ENCODE peak calls at places on chromosomes 11 and 22, in seven cellular contexts. A is H9, M is IMR-90, Q is neuronal stem cell, W is mesendoderm, F is H1, H is trophoblast cell. D is an unnamed sample.

GRCh38 chr11:134853972-134854371 is 441.9 kb upstream of the B3GAT1 start:
- DNase-seq in Q (no peak), F (no peak), M (no peak), W (no peak), A (no peak), H (no peak), D (no peak)

GRCh38 chr11:96075532-96075959 is 151.6 kb upstream of the MTMR2 start:
- DNase-seq in M (peak), F (no peak), H (no peak), A (no peak), Q (no peak), W (peak), D (no peak)

GRCh38 chr11:75792997-75793800 is 21.8 kb upstream of the UVRAG start:
- DNase-seq in H (no peak), M (no peak), W (no peak), A (no peak), Q (no peak), F (no peak), D (no peak)

GRCh38 chr11:64253481-64253880 is 2.2 kb downstream of the PLCB3 start:
- DNase-seq in A (no peak), M (no peak), H (no peak), F (no peak), Q (no peak), W (no peak), D (no peak)

GRCh38 chr11:125083312-125084056 is 20.4 kb downstream of the SLC37A2 start:
- DNase-seq in H (no peak), W (no peak), Q (no peak), F (no peak), A (no peak), M (no peak), D (no peak)

GRCh38 chr22:19121631-19122142 is 525 bp downstream of the DGCR2 start:
- DNase-seq in H (peak), A (peak), W (peak), F (no peak), M (peak), Q (peak), D (no peak)

GRCh38 chr11:106828576-106828975 is 189.7 kb downstream of the GUCY1A2 start:
- DNase-seq in A (no peak), W (no peak), M (no peak), H (no peak), F (no peak), Q (no peak), D (no peak)

GRCh38 chr22:48718818-48719500 is 1108.7 kb downstream of the BRD1 start:
- DNase-seq in H (no peak), W (no peak), A (no peak), M (no peak), F (no peak), Q (no peak), D (no peak)

GRCh38 chr11:46410021-46410420 is 18.4 kb upstream of the CHRM4 start:
- DNase-seq in M (no peak), W (peak), F (no peak), H (no peak), A (peak), Q (no peak), D (no peak)

GRCh38 chr11:36126703-36127102 is 162.5 kb downstream of the COMMD9 start:
- DNase-seq in W (no peak), F (no peak), M (no peak), A (no peak), Q (no peak), H (no peak), D (peak)

GRCh38 chr11:122062763-122063162 is 53.3 kb downstream of the BLID start:
- DNase-seq in H (no peak), A (no peak), M (no peak), Q (no peak), W (no peak), F (no peak), D (no peak)

GRCh38 chr11:30459821-30460220 is 126.3 kb downstream of the MPPED2 start:
- DNase-seq in F (no peak), W (no peak), A (no peak), Q (no peak), M (no peak), H (no peak), D (no peak)

GRCh38 chr11:132681971-132682370 is 850.3 kb downstream of the OPCML start:
- DNase-seq in A (no peak), H (no peak), F (no peak), Q (no peak), W (no peak), M (no peak), D (no peak)

GRCh38 chr22:37213218-37213855 is 1.1 kb upstream of the SSTR3 start:
- DNase-seq in Q (no peak), M (no peak), A (no peak), F (no peak), W (no peak), H (no peak), D (no peak)

GRCh38 chr22:29700949-29701927 is 18.6 kb upstream of the CABP7 start:
- DNase-seq in Q (no peak), W (peak), M (peak), F (no peak), H (peak), A (peak), D (peak)

GRCh38 chr22:30714062-30714461 is 19.4 kb downstream of the OSBP2 start:
- DNase-seq in F (no peak), H (no peak), M (no peak), A (no peak), Q (no peak), W (no peak), D (no peak)

GRCh38 chr22:27213766-27214581 is 556.6 kb downstream of the MIAT start:
- DNase-seq in M (peak), A (peak), F (no peak), H (no peak), W (no peak), Q (no peak), D (peak)

GRCh38 chr11:81644239-81644840 is 1089.3 kb downstream of the FAM181B start:
- DNase-seq in W (peak), M (peak), H (no peak), A (peak), F (no peak), Q (peak), D (peak)

GRCh38 chr11:10428453-10428852 is 26.6 kb upstream of the AMPD3 start:
- DNase-seq in M (no peak), A (no peak), F (no peak), Q (no peak), H (no peak), W (peak), D (no peak)

GRCh38 chr11:62152245-62153086 is 28.7 kb downstream of the INCENP start:
- DNase-seq in H (no peak), A (no peak), M (no peak), Q (no peak), F (no peak), W (no peak), D (no peak)

GRCh38 chr11:57775474-57775873 is 13.9 kb downstream of the CTNND1 start:
- DNase-seq in W (no peak), M (no peak), Q (no peak), A (no peak), H (no peak), F (no peak), D (peak)

GRCh38 chr22:43039800-43040199 is 24.9 kb upstream of the PACSIN2 start:
- DNase-seq in A (peak), F (no peak), W (peak), Q (no peak), M (no peak), H (peak), D (no peak)

GRCh38 chr11:91795139-91795887 is 429.3 kb upstream of the FAT3 start:
- DNase-seq in A (no peak), Q (no peak), F (no peak), M (no peak), H (no peak), W (peak), D (peak)

GRCh38 chr11:77821349-77821851 is 456 bp downstream of the AAMDC start:
- DNase-seq in W (no peak), F (no peak), M (peak), Q (no peak), H (no peak), A (no peak), D (peak)

GRCh38 chr11:64750361-64751054 is 6.6 kb upstream of the RASGRP2 start:
- DNase-seq in H (no peak), A (peak), M (no peak), W (no peak), Q (no peak), F (no peak), D (no peak)

GRCh38 chr11:2789791-2790580 is 90.2 kb upstream of the KCNQ1OT1 start:
- DNase-seq in H (no peak), Q (no peak), M (no peak), W (no peak), A (no peak), F (no peak), D (no peak)

DNA sequence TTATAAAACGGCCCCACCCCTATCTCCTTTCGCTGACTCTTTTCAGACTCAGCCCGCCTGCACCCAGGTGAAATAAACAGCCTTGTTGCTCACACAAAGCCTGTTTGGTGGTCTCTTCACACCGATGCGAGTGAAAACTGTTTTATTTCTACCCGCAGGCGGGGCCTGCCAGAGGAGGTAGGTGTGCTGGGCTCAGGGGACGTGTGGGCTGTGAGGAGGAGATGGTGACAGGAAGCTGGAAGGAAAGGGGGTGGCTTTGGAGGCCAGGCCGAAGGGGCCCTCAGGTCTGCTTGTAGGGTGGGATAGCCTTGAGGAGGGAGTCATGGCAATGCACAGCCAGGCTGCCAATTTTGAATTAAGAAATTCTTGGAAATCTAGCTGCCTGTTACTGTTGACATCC is 21.3 kb upstream of the KRTAP5-7 start:
- DNase-seq in M (no peak), H (no peak), W (peak), A (no peak), F (no peak), Q (no peak), D (no peak)
- H3K9ac ChIP-seq in M (no peak), H (no peak), W (peak), A (no peak), F (no peak), Q (no peak), D (no peak)

GRCh38 chr11:47508595-47509555 is 44.1 kb downstream of the CELF1 start:
- DNase-seq in H (no peak), Q (no peak), A (no peak), M (no peak), W (peak), F (no peak), D (no peak)

GRCh38 chr11:47511927-47512326 is 41.0 kb downstream of the CELF1 start:
- DNase-seq in A (no peak), Q (no peak), H (no peak), M (no peak), W (no peak), F (no peak), D (peak)

GRCh38 chr11:47507868-47508594 is 44.9 kb downstream of the CELF1 start:
- DNase-seq in Q (no peak), F (no peak), W (peak), H (no peak), M (no peak), A (no peak), D (no peak)

GRCh38 chr11:47512701-47513100 is 40.2 kb downstream of the CELF1 start:
- DNase-seq in H (no peak), W (peak), M (no peak), A (no peak), F (no peak), Q (no peak), D (peak)

GRCh38 chr11:47510231-47510630 is 42.7 kb downstream of the CELF1 start:
- DNase-seq in W (no peak), F (no peak), A (no peak), Q (no peak), H (no peak), M (peak), D (no peak)
- H4K8ac ChIP-seq in W (no peak), F (no peak), A (no peak), Q (no peak), H (no peak), M (no peak), D (no peak)

GRCh38 chr11:73384871-73385692 is 8.9 kb downstream of the RELT start:
- DNase-seq in F (no peak), A (no peak), H (no peak), W (no peak), M (no peak), Q (no peak), D (peak)
- H3K9ac ChIP-seq in F (no peak), A (no peak), H (no peak), W (no peak), M (no peak), Q (peak), D (no peak)

GRCh38 chr11:79864882-79865281 is 424.1 kb upstream of the TENM4 start:
- DNase-seq in F (no peak), A (no peak), M (no peak), W (no peak), H (no peak), Q (no peak), D (no peak)
- H4K8ac ChIP-seq in F (no peak), A (no peak), M (no peak), W (no peak), H (no peak), Q (no peak), D (no peak)

DNA sequence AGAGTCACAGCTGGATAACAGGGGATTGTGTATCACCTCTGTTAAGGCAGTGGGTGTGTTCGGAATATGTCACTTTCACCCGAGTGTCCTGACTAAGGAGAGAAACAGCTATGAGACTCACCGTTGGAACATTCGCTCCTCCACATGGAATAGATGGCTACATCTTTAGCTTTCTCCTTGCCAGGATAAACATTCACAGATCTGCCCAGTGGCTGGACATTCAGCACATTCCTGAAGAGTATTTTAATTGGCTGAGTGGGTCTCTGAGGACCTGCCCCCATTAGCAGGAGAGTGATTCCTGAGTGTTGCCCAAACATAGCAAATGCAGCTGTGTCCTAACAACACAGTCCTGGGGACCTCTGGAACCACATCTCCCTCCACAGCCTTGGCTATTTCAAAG is 434.9 kb upstream of the CADM1 start:
- DNase-seq in F (no peak), W (no peak), A (no peak), Q (no peak), M (peak), H (no peak), D (peak)
- H3K9ac ChIP-seq in F (no peak), W (no peak), A (no peak), Q (no peak), M (no peak), H (no peak), D (no peak)

GRCh38 chr11:67376873-67377808 is 3.7 kb upstream of the CLCF1 start:
- DNase-seq in A (no peak), H (no peak), Q (no peak), W (no peak), F (no peak), M (no peak), D (no peak)

GRCh38 chr11:67381244-67381972 is 8.0 kb upstream of the CLCF1 start:
- DNase-seq in F (no peak), M (no peak), A (no peak), Q (no peak), W (no peak), H (no peak), D (no peak)

GRCh38 chr11:67378544-67378943 is 5.1 kb upstream of the CLCF1 start:
- DNase-seq in W (no peak), M (no peak), H (no peak), Q (no peak), F (no peak), A (no peak), D (no peak)

GRCh38 chr11:67376421-67376820 is 3.0 kb upstream of the CLCF1 start:
- DNase-seq in M (no peak), F (no peak), W (no peak), A (no peak), H (no peak), Q (no peak), D (no peak)

GRCh38 chr11:67379061-67380058 is 6.0 kb upstream of the CLCF1 start:
- DNase-seq in W (no peak), A (no peak), Q (no peak), M (no peak), F (no peak), H (no peak), D (peak)
- H4K8ac ChIP-seq in W (no peak), A (no peak), Q (peak), M (peak), F (no peak), H (peak), D (peak)

D was measured in mesenchymal stem cell.